ENCODE peak calls at places on chromosomes 3 and 15, in five cellular contexts. Y is epithelial cell of esophagus, U is Panc1, T is heart left ventricle, W is fibroblast of the aortic adventitia. M is an unnamed sample.

GRCh38 chr3:147299656-147300055 is 106.7 kb downstream of the ZIC4 start:
- DNase-seq in T (no peak), W (peak; percentile 11), U (no peak), Y (no peak), M (no peak)

GRCh38 chr15:41993447-41994170 is 21.3 kb upstream of the EHD4 start:
- DNase-seq in T (no peak), U (no peak), Y (no peak), W (no peak), M (no peak)

GRCh38 chr3:45552031-45552772 is 42.3 kb upstream of the LIMD1 start:
- DNase-seq in U (no peak), W (peak; percentile 29), Y (no peak), T (no peak), M (no peak)

GRCh38 chr15:38398134-38398533 is 55.8 kb upstream of the FAM98B start:
- DNase-seq in W (peak; percentile 93), T (no peak), Y (peak; percentile 82), U (peak; percentile 63), M (no peak)

GRCh38 chr3:105904683-105905320 is 36.0 kb upstream of the CBLB start:
- DNase-seq in T (no peak), W (no peak), Y (no peak), U (no peak), M (no peak)

GRCh38 chr3:107064445-107065060 is 312.7 kb upstream of the CCDC54 start:
- DNase-seq in W (peak; percentile 91), T (peak; percentile 70), U (peak; percentile 66), Y (peak; percentile 79), M (peak; percentile 71)

GRCh38 chr3:112610121-112610520 is 30.8 kb downstream of the CCDC80 start:
- DNase-seq in Y (no peak), T (no peak), W (peak; percentile 76), U (no peak), M (no peak)

GRCh38 chr3:121482651-121483050 is 63.1 kb downstream of the POLQ start:
- DNase-seq in Y (peak; percentile 62), W (peak; percentile 74), U (peak; percentile 47), T (no peak), M (no peak)

GRCh38 chr15:50687302-50687902 is 805 bp upstream of the TRPM7 start:
- DNase-seq in Y (no peak), W (no peak), U (no peak), T (no peak), M (no peak)

GRCh38 chr3:62554264-62554799 is 181.0 kb upstream of the FEZF2 start:
- DNase-seq in U (no peak), Y (peak; percentile 38), W (no peak), T (no peak), M (no peak)
- TF ChIP-seq CTCF in U (peak; percentile 26), Y (peak; percentile 50), W (peak; percentile 31), T (no peak), M (peak; percentile 51)

GRCh38 chr3:30964612-30965011 is 70.2 kb upstream of the GADL1 start:
- DNase-seq in W (no peak), Y (peak; percentile 94), T (no peak), U (no peak), M (no peak)

GRCh38 chr3:30972449-30972848 is 78.0 kb upstream of the GADL1 start:
- DNase-seq in W (no peak), T (no peak), Y (no peak), U (no peak), M (no peak)

GRCh38 chr3:30966896-30967295 is 72.4 kb upstream of the GADL1 start:
- DNase-seq in T (no peak), W (no peak), Y (no peak), U (no peak), M (no peak)

DNA sequence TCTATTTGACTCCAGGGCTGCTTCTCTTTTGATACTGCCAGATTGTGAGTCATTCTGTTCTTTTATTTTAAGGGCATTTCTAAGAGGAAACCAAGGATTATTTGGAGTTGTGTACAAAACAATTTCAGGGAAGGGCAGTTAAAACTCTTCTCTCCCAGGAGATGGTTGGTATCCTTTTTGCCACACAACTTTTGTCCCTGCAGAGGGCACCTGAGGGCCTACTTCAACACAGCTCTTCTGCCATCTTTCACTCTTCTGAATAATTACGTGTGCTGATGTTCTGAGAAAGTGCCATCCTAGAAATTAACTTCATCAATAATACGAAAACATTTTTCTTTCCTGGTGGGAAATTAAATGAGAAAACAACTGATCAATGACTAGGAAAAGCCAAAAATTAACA is 75.7 kb upstream of the GADL1 start:
- DNase-seq in W (peak; percentile 11), T (no peak), Y (peak; percentile 27), U (no peak), M (no peak)
- TF ChIP-seq CTCF in W (peak; percentile 20), T (no peak), Y (peak; percentile 47), U (peak; percentile 27), M (no peak)

GRCh38 chr15:67240235-67241131 is 14.0 kb downstream of the AAGAB start:
- DNase-seq in U (no peak), Y (peak; percentile 54), W (no peak), T (no peak), M (no peak)
- TF ChIP-seq CTCF in U (peak; percentile 72), Y (peak; percentile 64), W (no peak), T (peak; percentile 37), M (peak; percentile 24)

DNA sequence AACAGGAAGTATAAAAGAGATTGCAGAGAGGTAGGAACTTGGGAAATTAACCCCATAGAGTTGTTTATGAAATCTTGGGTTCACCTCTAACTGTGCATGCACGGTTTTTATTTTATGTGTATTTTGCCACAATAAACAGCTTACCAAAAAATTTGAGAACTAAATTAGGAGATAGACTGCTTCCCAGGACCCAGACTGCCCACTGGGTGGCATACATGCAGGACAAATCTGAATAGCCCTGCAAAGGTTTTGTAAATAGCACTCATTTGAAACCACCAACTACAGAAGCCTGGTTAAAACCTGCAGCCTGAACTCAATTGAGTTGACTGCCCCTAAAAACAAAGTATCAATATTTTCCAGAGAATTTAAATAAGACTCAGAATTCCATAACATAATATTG is 96.4 kb upstream of the SLCO2A1 start:
- DNase-seq in Y (no peak), U (no peak), T (no peak), W (no peak), M (no peak)
- TF ChIP-seq CTCF in Y (peak; percentile 21), U (peak; percentile 57), T (no peak), W (peak; percentile 13), M (peak; percentile 18)

DNA sequence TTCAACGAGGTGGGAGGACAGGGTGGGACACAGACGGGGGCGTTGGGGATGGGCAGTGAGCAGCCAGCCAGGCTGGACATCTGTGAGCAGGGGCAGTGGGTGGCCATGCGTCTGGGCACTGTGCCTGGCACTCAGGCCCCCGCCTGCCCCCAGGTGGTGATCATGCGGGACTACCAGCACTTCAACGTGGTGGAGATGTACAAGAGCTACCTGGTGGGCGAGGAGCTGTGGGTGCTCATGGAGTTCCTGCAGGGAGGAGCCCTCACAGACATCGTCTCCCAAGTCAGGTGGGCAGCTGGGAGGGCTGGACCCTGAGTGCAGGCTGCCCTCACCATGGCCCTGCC is 10.2 kb downstream of the ANKRD63 start:
- DNase-seq in U (no peak), W (no peak), T (no peak), Y (no peak), M (no peak)
- TF ChIP-seq CTCF in U (no peak), W (peak; percentile 28), T (no peak), Y (peak; percentile 31), M (no peak)

GRCh38 chr3:192188218-192188835 is 539.0 kb downstream of the FGF12 start:
- DNase-seq in W (peak; percentile 25), T (peak; percentile 29), U (peak; percentile 20), Y (peak; percentile 65), M (no peak)
- TF ChIP-seq CTCF in W (peak; percentile 54), T (peak; percentile 67), U (peak; percentile 82), Y (peak; percentile 73), M (peak; percentile 84)

DNA sequence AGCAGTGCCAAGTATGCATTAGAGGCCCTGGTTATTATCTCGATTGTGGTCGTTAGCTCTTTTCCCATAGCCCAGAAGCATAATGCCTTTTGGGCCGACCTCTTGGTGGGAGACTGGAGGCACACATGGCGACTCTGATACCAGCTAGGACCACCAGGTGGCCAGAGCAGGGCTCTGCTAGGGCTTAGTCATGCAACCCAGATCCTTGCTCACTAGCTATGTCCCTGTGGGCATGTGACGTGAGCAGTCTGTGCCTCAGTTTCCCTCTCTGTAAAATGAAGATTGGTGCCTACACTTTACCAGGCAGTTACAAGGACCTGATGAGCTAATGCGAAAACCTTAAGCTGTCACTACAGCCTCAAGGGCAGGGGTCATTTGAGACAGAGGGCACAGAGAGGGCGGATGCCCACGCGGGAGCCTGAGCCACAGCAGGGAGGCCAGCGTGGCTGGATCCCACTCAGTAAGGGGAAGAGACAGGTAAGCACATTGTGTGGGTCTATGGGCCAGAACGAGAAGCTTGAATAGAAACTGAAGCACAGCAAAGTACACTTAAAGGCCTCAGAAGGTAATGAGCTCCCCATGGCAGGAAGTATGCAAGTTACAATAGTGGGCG is 8.8 kb downstream of the KLF15 start:
- DNase-seq in U (no peak), Y (no peak), T (peak; percentile 9), W (no peak), M (no peak)
- TF ChIP-seq CTCF in U (no peak), Y (peak; percentile 7), T (no peak), W (peak; percentile 26), M (peak; percentile 66)

DNA sequence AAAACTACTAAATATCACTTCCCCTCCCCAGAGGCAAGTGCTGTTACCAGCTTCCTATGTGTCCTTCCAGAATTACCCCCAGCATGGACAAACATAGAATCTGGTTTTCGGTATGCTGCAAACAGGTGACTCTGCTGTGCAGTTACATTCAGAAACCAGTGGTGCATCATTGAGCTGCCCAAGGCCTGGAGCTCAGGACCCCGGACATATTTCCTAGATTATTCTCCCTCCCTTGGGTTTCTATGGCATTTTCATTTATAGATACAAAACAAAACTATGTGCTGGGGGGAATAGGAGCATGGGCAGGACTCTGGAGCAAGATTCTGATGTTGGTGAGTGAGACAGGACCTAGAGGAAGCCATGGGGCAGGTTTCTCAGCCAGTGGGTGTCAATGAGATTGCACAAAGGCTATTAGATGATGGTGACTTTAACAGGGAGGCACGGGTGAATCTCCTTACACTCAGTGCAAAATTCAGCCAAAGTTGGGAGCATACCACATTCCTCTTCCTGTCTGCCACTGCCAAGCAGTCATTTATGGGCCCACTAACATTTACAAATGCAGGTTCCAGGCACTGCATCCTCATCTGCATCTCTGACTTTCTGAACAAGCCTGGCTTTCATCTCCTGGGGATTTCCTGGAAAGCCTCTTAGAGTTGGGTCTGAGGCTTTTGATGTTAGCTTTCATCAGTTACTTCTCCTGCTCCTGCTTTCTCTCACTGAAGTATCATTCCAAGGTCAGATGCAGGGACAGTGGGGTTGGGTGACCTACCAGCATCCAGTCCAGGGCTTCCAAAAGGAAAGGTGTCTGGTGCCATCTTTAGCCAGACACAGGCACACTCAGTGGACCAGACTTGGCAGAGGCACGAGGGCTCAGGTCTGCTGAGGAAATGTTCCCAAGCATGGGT is 44.5 kb downstream of the CMTM7 start:
- DNase-seq in W (peak; percentile 13), U (no peak), Y (no peak), T (no peak), M (peak; percentile 18)
- TF ChIP-seq CTCF in W (no peak), U (no peak), Y (no peak), T (no peak), M (no peak)